ENCODE peak calls at places on chromosomes 6 and 20, in nine cellular contexts. D, K, T, O, V, S, Z, H and Y are unnamed samples.

GRCh38 chr20:59735917-59736316 is 131.6 kb downstream of the PHACTR3 start:
- DNase-seq in K (no peak), Z (no peak), S (peak; percentile 33), V (no peak), T (no peak), O (no peak), D (no peak), H (no peak), Y (no peak)

GRCh38 chr6:79872986-79873385 is 74.4 kb downstream of the ELOVL4 start:
- DNase-seq in O (no peak), T (no peak), K (no peak), Z (no peak), S (no peak), V (no peak), H (no peak), D (no peak), Y (no peak)

GRCh38 chr6:137652961-137653697 is 158.9 kb upstream of the OLIG3 start:
- DNase-seq in V (no peak), D (no peak), H (no peak), K (no peak), S (no peak), T (no peak), O (no peak), Z (no peak), Y (no peak)

GRCh38 chr6:3022765-3023662 is 23.3 kb downstream of the NQO2 start:
- DNase-seq in K (no peak), V (no peak), O (peak; percentile 87), S (no peak), D (peak; percentile 35), H (peak; percentile 43), T (peak; percentile 26), Z (no peak), Y (no peak)

GRCh38 chr20:6416371-6416770 is 293.5 kb upstream of the FERMT1 start:
- DNase-seq in H (no peak), Z (no peak), T (no peak), O (no peak), V (no peak), D (no peak), K (no peak), S (no peak), Y (no peak)

GRCh38 chr6:155970878-155971702 is 515.5 kb upstream of the NOX3 start:
- DNase-seq in D (no peak), S (no peak), H (no peak), T (no peak), K (no peak), O (no peak), V (no peak), Z (peak; percentile 7), Y (no peak)

GRCh38 chr20:34090645-34091044 is 21.4 kb downstream of the EIF2S2 start:
- DNase-seq in T (no peak), S (no peak), K (no peak), Z (no peak), H (no peak), O (no peak), D (no peak), V (no peak), Y (no peak)

GRCh38 chr6:150720774-150721233 is 121.1 kb downstream of the PLEKHG1 start:
- DNase-seq in D (no peak), Z (no peak), K (no peak), S (no peak), O (no peak), V (no peak), H (no peak), T (no peak), Y (peak; percentile 84)

GRCh38 chr6:157077251-157077650 is 246.1 kb downstream of the TMEM242 start:
- DNase-seq in S (no peak), T (no peak), Z (no peak), V (no peak), H (no peak), K (no peak), D (no peak), O (no peak), Y (no peak)

GRCh38 chr6:26045046-26045938 is 41.9 kb upstream of the HFE start:
- DNase-seq in Z (peak; percentile 90), D (no peak), H (peak; percentile 69), O (peak; percentile 90), V (no peak), S (peak; percentile 80), T (peak; percentile 94), K (peak; percentile 57), Y (peak; percentile 97)

GRCh38 chr6:36660771-36661471 is 17.6 kb upstream of the CDKN1A start:
- DNase-seq in Z (no peak), S (no peak), H (peak; percentile 80), K (peak; percentile 68), O (peak; percentile 82), V (peak; percentile 36), D (peak; percentile 65), T (peak; percentile 59), Y (no peak)

DNA sequence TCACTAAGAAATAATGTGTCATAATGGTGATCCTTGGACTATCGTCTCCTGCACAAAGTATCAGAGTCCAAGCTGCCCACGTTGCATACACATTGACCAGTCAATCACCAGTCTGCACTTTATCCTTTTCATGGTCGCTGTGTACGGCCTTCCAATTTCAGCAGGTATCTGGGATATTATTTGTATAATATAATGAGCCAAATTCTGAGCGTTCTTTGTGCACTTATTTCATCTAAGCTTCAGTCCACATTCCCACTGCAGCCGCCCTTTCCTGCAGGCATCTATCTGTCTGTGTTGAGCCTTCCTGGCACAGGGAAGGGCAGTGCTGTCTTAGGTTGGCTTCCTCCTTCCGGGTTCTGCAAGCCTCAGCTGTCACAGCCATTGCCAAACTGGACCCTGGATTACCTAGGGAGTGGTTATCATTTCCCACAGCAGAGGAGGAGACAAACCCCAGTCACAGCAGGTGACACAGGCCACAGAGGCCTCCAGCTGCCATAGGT is 174.3 kb downstream of the TTLL2 start:
- DNase-seq in V (no peak), T (no peak), D (no peak), O (no peak), K (no peak), S (no peak), Z (no peak), H (no peak), Y (no peak)
- H3K4me1 ChIP-seq in V (peaks cover 10% of the 10 kb centered on the region), T (no peaks in the 10 kb centered on the region), D (no peaks in the 10 kb centered on the region), O (no peaks in the 10 kb centered on the region), K (peaks cover 15% of the 10 kb centered on the region), S (no peaks in the 10 kb centered on the region), Z (no peaks in the 10 kb centered on the region), H (no peaks in the 10 kb centered on the region), Y (no peaks in the 10 kb centered on the region)

DNA sequence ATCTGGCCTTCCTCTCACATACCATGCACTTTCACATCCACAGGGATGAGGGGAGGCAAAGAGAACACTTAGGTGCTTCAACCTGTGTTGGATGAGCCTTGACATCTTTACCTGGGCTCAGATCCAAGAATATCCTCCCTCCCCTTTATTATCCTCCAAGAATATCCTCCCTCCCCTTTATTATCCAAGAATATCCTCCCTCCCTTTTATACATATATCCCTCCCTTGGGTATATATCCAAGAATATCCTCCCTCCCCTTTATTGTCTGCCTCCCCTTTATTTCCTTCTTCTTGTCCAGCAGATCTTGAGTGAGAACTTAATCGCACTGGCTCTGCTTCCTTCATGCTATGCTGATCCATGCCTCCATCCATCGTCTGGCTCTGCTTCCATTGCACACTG is 30.3 kb downstream of the LAMA4 start:
- DNase-seq in Z (no peak), T (no peak), K (no peak), S (no peak), O (no peak), D (no peak), H (no peak), V (no peak), Y (no peak)
- H3K4me3 ChIP-seq in Z (no peak overlapping the region), T (no peak overlapping the region), K (no peak overlapping the region), S (no peak overlapping the region), O (no peak overlapping the region), D (no peak overlapping the region), H (no peak overlapping the region), V (no peak overlapping the region), Y (no peak overlapping the region)

GRCh38 chr6:35026434-35027222 is 114.5 kb downstream of the TCP11 start:
- DNase-seq in Z (no peak), T (no peak), H (no peak), D (no peak), V (no peak), K (no peak), O (no peak), S (no peak), Y (no peak)
- H3K4me1 ChIP-seq in Z (no peaks in the 10 kb centered on the region), T (peaks cover 14% of the 10 kb centered on the region), H (peaks cover 18% of the 10 kb centered on the region), D (peaks cover 40% of the 10 kb centered on the region), V (peaks cover 14% of the 10 kb centered on the region), K (peaks cover 100% of the 10 kb centered on the region), O (peaks cover 16% of the 10 kb centered on the region), S (peaks cover 5% of the 10 kb centered on the region), Y (no peaks in the 10 kb centered on the region)

DNA sequence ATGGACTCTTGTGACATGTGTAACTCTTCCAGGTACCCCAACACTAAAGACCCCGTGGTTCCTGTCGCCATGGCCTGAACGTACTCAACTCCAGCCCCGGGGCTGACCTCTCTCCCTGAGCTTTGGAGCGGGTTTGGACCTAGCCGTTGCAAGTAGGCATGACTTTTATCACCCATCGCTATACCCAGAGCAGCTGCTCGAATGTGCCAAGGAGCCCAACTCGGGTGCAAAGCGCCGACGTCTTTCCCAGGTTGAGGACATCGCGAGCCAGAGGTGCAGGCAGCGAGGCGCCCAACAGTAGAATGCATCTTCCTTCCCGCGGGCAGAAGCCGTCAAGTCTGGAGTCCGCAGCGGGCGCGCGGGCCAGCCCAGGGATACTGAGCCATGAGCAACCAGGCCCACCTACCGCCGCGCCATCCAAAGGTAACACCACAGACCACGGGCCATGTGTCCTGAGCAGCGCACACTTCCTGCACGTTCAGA is 5.7 kb upstream of the LAMP5 start:
- DNase-seq in V (no peak), S (no peak), H (no peak), D (no peak), Z (no peak), T (no peak), K (no peak), O (no peak), Y (no peak)
- H3K4me3 ChIP-seq in V (no peak overlapping the region), S (no peak overlapping the region), H (no peak overlapping the region), D (no peak overlapping the region), Z (no peak overlapping the region), T (no peak overlapping the region), K (no peak overlapping the region), O (no peak overlapping the region), Y (no peak overlapping the region)

DNA sequence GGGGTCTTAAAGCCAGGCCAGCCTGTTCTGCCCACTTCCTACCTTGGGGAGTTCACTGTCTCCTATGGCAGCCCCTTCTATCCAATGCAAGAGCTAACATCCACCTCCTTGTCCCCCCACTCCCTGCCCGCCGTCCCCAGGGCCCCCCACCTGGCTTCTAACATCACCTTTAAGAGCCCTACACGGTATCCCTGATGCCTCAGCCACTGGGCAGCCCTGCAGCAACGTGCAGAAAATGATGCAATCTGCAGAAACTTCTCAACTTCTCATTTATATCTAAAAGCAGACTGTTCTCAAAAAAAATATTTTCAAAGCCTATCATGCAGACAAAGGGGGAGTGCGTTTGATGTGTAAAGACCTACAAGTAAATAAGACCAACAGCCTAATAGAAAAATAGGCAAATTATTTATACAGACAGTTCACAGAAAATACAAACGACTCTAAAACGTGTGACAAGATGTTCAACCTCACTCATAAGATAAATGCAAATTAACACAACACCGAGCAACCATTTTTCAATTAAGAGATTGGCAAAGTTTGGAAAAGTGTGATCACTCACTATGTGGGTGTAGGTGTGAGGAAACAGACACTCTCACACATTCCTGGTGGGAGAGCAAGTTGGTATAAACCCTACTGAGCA is 15.2 kb upstream of the HCK start:
- DNase-seq in H (no peak), Z (no peak), K (no peak), V (no peak), O (no peak), D (no peak), T (no peak), S (no peak), Y (peak; percentile 80)
- H3K4me1 ChIP-seq in H (no peaks in the 10 kb centered on the region), Z (no peaks in the 10 kb centered on the region), K (peaks cover 17% of the 10 kb centered on the region), V (no peaks in the 10 kb centered on the region), O (peaks cover 20% of the 10 kb centered on the region), D (no peaks in the 10 kb centered on the region), T (no peaks in the 10 kb centered on the region), S (peaks cover 4% of the 10 kb centered on the region), Y (peaks cover 79% of the 10 kb centered on the region)